ENCODE peak calls at places on chromosomes 13 and 19, in nine cellular contexts. B is AML-193; D is cardiac muscle cell; W is SK-MEL-5; A is stimulated activated CD8-positive, alpha-beta memory T cell treated with anti-CD3 and anti-CD28 coated beads, Interleukin-15, amount 100 ng/mL, for 48 hours; I is NCI-H1930; M is GM12864; U is sigmoid colon; G is AG08395. V is an unnamed sample.

GRCh38 chr13:113777311-113778260 is 18.6 kb downstream of the TMEM255B start:
- DNase-seq in B (no peak), D (peak), W (no peak), A (no peak), I (no peak), M (no peak), U (no peak), G (peak), V (peak)

GRCh38 chr13:38262211-38262610 is 87.4 kb upstream of the UFM1 start:
- DNase-seq in B (no peak), D (no peak), W (no peak), A (no peak), I (no peak), M (no peak), U (no peak), G (peak), V (no peak)

GRCh38 chr19:10292206-10292788 is 2.5 kb downstream of the ICAM5 start:
- DNase-seq in B (no peak), D (peak), W (peak), A (peak), I (peak), M (peak), U (peak), G (peak), V (peak)

GRCh38 chr13:110815471-110816204 is 99.2 kb downstream of the ANKRD10 start:
- DNase-seq in B (no peak), D (no peak), W (no peak), A (no peak), I (no peak), M (no peak), U (no peak), G (no peak), V (no peak)

GRCh38 chr19:36097036-36097435 is 13.9 kb upstream of the OVOL3 start:
- DNase-seq in B (no peak), D (no peak), W (no peak), A (no peak), I (no peak), M (no peak), U (no peak), G (no peak), V (no peak)

GRCh38 chr19:18649371-18650047 is 12.7 kb downstream of the KLHL26 start:
- DNase-seq in B (no peak), D (peak), W (no peak), A (no peak), I (no peak), M (no peak), U (peak), G (peak), V (no peak)

GRCh38 chr19:33259532-33259931 is 33.9 kb upstream of the SLC7A10 start:
- DNase-seq in B (peak), D (no peak), W (no peak), A (no peak), I (no peak), M (no peak), U (no peak), G (no peak), V (no peak)

GRCh38 chr13:100100115-100100879 is 11.4 kb downstream of the PCCA start:
- DNase-seq in B (no peak), D (no peak), W (peak), A (no peak), I (no peak), M (no peak), U (no peak), G (peak), V (no peak)

GRCh38 chr13:26557393-26558073 is at the start of gene WASF3:
- DNase-seq in B (no peak), D (peak), W (peak), A (peak), I (peak), M (peak), U (peak), G (peak), V (peak)

GRCh38 chr19:33552928-33553279 is 31.3 kb upstream of the PEPD start:
- DNase-seq in B (no peak), D (no peak), W (no peak), A (no peak), I (no peak), M (no peak), U (peak), G (no peak), V (no peak)

GRCh38 chr19:39917561-39918182 is 16.8 kb downstream of the FCGBP start:
- DNase-seq in B (no peak), D (no peak), W (no peak), A (no peak), I (no peak), M (no peak), U (no peak), G (no peak), V (no peak)

GRCh38 chr19:35712910-35713845 is 4.6 kb upstream of the KMT2B start:
- DNase-seq in B (no peak), D (no peak), W (no peak), A (peak), I (no peak), M (peak), U (no peak), G (no peak), V (no peak)

V was measured in MM.1S.